ENCODE peak calls at places on chromosomes 16 and 17, in six cellular contexts. P is hypothalamus, O is NAMALWA, Y is NCI-H1048, T is fibroblast of gingiva, W is uterus. B is an unnamed sample.

GRCh38 chr16:82864332-82865040 is 237.7 kb downstream of the CDH13 start:
- DNase-seq in T (no peak), Y (no peak), O (no peak), P (no peak), W (no peak), B (no peak)

GRCh38 chr17:1177099-1177996 is 2.4 kb downstream of the ABR start:
- DNase-seq in P (no peak), O (no peak), W (peak; percentile 67), T (peak; percentile 21), Y (no peak), B (no peak)

GRCh38 chr16:80015566-80015965 is 415.0 kb upstream of the MAF start:
- DNase-seq in P (no peak), O (no peak), T (peak; percentile 39), W (no peak), Y (no peak), B (no peak)

GRCh38 chr17:50209472-50210248 is 8.2 kb upstream of the COL1A1 start:
- DNase-seq in P (no peak), Y (no peak), W (peak; percentile 99), T (peak; percentile 100), O (no peak), B (no peak)

GRCh38 chr17:48162305-48162934 is 54.9 kb downstream of the SNX11 start:
- DNase-seq in T (no peak), W (no peak), Y (no peak), P (no peak), O (no peak), B (no peak)

GRCh38 chr16:10972956-10973464 is 28.6 kb downstream of the CLEC16A start:
- DNase-seq in P (no peak), Y (no peak), W (no peak), T (no peak), O (no peak), B (no peak)

GRCh38 chr16:27287887-27288286 is 19.3 kb upstream of the NSMCE1 start:
- DNase-seq in T (no peak), Y (no peak), W (no peak), P (no peak), O (no peak), B (no peak)

GRCh38 chr17:43401293-43401692 is 2.5 kb downstream of the ARL4D start:
- DNase-seq in W (no peak), T (peak; percentile 88), P (no peak), Y (no peak), O (no peak), B (no peak)

GRCh38 chr17:64004903-64005733 is 7.0 kb downstream of the PRR29 start:
- DNase-seq in P (no peak), Y (no peak), T (no peak), O (no peak), W (peak; percentile 8), B (no peak)

GRCh38 chr17:74686761-74687160 is 26.0 kb downstream of the CD300LF start:
- DNase-seq in O (no peak), T (no peak), P (no peak), W (no peak), Y (no peak), B (no peak)

GRCh38 chr16:11359370-11359769 is 14.1 kb downstream of the RMI2 start:
- DNase-seq in O (no peak), T (peak; percentile 77), P (no peak), W (no peak), Y (no peak), B (no peak)

GRCh38 chr17:36641877-36642845 is 40.8 kb downstream of the MRM1 start:
- DNase-seq in P (no peak), W (no peak), Y (no peak), T (no peak), O (no peak), B (no peak)

GRCh38 chr17:2043785-2044184 is 2.0 kb downstream of the OVCA2 start:
- DNase-seq in T (peak; percentile 76), Y (no peak), P (no peak), W (no peak), O (no peak), B (no peak)

GRCh38 chr17:17051791-17052461 is 9.7 kb downstream of the MPRIP start:
- DNase-seq in Y (no peak), O (no peak), W (no peak), P (no peak), T (peak; percentile 74), B (no peak)

GRCh38 chr17:58487589-58488427 is at the start of gene HSF5:
- DNase-seq in O (no peak), P (no peak), T (no peak), Y (no peak), W (no peak), B (peak; percentile 49)

GRCh38 chr16:65537336-65537735 is 415.5 kb upstream of the CDH11 start:
- DNase-seq in O (no peak), P (no peak), T (no peak), W (no peak), Y (no peak), B (no peak)

GRCh38 chr16:89921699-89922476 is 1.3 kb upstream of the TUBB3 start:
- DNase-seq in W (peak; percentile 67), O (no peak), Y (no peak), T (peak; percentile 94), P (no peak), B (no peak)

GRCh38 chr16:1745181-1745899 is 26.0 kb downstream of the NME3 start:
- DNase-seq in O (no peak), Y (no peak), W (no peak), T (peak; percentile 38), P (no peak), B (no peak)

GRCh38 chr16:63684702-63685101 is 1437.2 kb downstream of the CDH11 start:
- DNase-seq in P (no peak), O (no peak), T (no peak), W (no peak), Y (no peak), B (no peak)